ENCODE peak calls at places on chromosomes 3 and 15, in six cellular contexts. Q, O, Y, T, B and C are unnamed samples.

GRCh38 chr15:51121118-51121517 is 26.4 kb upstream of the TNFAIP8L3 start:
- DNase-seq in Q (no peak), O (peak), Y (no peak), T (no peak), B (no peak), C (no peak)

GRCh38 chr3:150926328-150926727 is 21.1 kb upstream of the MINDY4B start:
- DNase-seq in Y (no peak), T (no peak), B (no peak), Q (no peak), O (no peak), C (no peak)

GRCh38 chr3:77514766-77515165 is 474.9 kb downstream of the ROBO2 start:
- DNase-seq in T (no peak), B (no peak), Q (no peak), O (no peak), Y (no peak), C (no peak)

GRCh38 chr3:52140792-52141191 is 13.4 kb downstream of the POC1A start:
- DNase-seq in Q (no peak), T (no peak), Y (no peak), O (no peak), B (no peak), C (no peak)

GRCh38 chr3:128681277-128681829 is 30.7 kb upstream of the RPN1 start:
- DNase-seq in T (no peak), Y (peak), O (no peak), B (no peak), Q (no peak), C (no peak)

GRCh38 chr15:65619636-65620290 is 2.0 kb upstream of the SLC24A1 start:
- DNase-seq in T (no peak), Y (no peak), B (no peak), O (no peak), Q (no peak), C (no peak)

GRCh38 chr3:62201438-62202035 is 171.8 kb downstream of the FEZF2 start:
- DNase-seq in T (no peak), Q (no peak), B (no peak), Y (peak), O (peak), C (no peak)

GRCh38 chr15:70863450-70864218 is 9.7 kb upstream of the LARP6 start:
- DNase-seq in Y (no peak), O (no peak), Q (no peak), B (no peak), T (no peak), C (no peak)

GRCh38 chr3:104102386-104102785 is 1264.3 kb upstream of the ALCAM start:
- DNase-seq in O (peak), T (no peak), B (peak), Q (no peak), Y (peak), C (no peak)

GRCh38 chr15:66007663-66008262 is 138.5 kb downstream of the RAB11A start:
- DNase-seq in Q (no peak), O (peak), T (no peak), Y (no peak), B (no peak), C (no peak)

GRCh38 chr3:128969993-128970740 is 23.7 kb downstream of the CFAP92 start:
- DNase-seq in Q (peak), Y (peak), B (no peak), O (peak), T (peak), C (peak)

GRCh38 chr15:88652456-88653199 is 13.8 kb downstream of the ISG20 start:
- DNase-seq in O (peak), Y (no peak), Q (no peak), B (no peak), T (no peak), C (no peak)

GRCh38 chr3:39106281-39107055 is 959 bp downstream of the GORASP1 start:
- DNase-seq in T (no peak), Y (no peak), B (no peak), O (peak), Q (no peak), C (no peak)

GRCh38 chr15:48974865-48975264 is 11.1 kb upstream of the SHC4 start:
- DNase-seq in T (no peak), B (no peak), Q (no peak), Y (peak), O (peak), C (no peak)

GRCh38 chr15:73022156-73022555 is 30.1 kb upstream of the NEO1 start:
- DNase-seq in O (no peak), B (no peak), Q (no peak), T (no peak), Y (no peak), C (no peak)

GRCh38 chr15:101841656-101842055 is 29.7 kb downstream of the OR4F15 start:
- DNase-seq in Q (no peak), T (no peak), B (no peak), O (no peak), Y (no peak), C (no peak)

GRCh38 chr3:10366681-10367101 is 45.8 kb upstream of the SEC13 start:
- DNase-seq in B (no peak), Y (no peak), T (no peak), Q (no peak), O (no peak), C (no peak)

GRCh38 chr3:49804141-49805041 is 1.3 kb downstream of the INKA1 start:
- DNase-seq in B (no peak), Y (no peak), T (no peak), Q (no peak), O (no peak), C (no peak)